ENCODE peak calls at places on chromosomes 11 and 22, in five cellular contexts. L is fibroblast of mammary gland; V is activated naive CD8-positive, alpha-beta T cell treated with anti-CD3 and anti-CD28 coated beads for 36 hours; C is cardiac fibroblast; Q is CD4-positive, alpha-beta T cell. W is an unnamed sample.
A peak's percentile ranks its signal among the peaks of the same experiment; 100 is the strongest.

GRCh38 chr11:75588067-75588481 is 26.0 kb downstream of the SERPINH1 start:
- DNase-seq in L (no peak), V (no peak), C (no peak), Q (no peak), W (no peak)

GRCh38 chr11:35559949-35560348 is 34.5 kb upstream of the PAMR1 start:
- DNase-seq in L (no peak), V (no peak), C (no peak), Q (no peak), W (no peak)

GRCh38 chr11:34065505-34066203 is 14.1 kb downstream of the CAPRIN1 start:
- DNase-seq in L (peak; percentile 60), V (peak; percentile 22), C (no peak), Q (no peak), W (peak; percentile 71)

GRCh38 chr11:59197990-59198389 is 14.7 kb downstream of the MPEG1 start:
- DNase-seq in L (no peak), V (no peak), C (peak; percentile 88), Q (no peak), W (no peak)

GRCh38 chr11:69915501-69916250 is 96.5 kb upstream of the FGF3 start:
- DNase-seq in L (peak; percentile 47), V (peak; percentile 43), C (peak; percentile 75), Q (peak; percentile 29), W (peak; percentile 50)

GRCh38 chr11:75706260-75706729 is 11.3 kb upstream of the MOGAT2 start:
- DNase-seq in L (peak; percentile 80), V (peak; percentile 63), C (peak; percentile 82), Q (peak; percentile 46), W (peak; percentile 72)

GRCh38 chr11:108654994-108655631 is 9.8 kb upstream of the DDX10 start:
- DNase-seq in L (peak; percentile 66), V (peak; percentile 14), C (peak; percentile 63), Q (peak; percentile 4), W (peak; percentile 43)

GRCh38 chr11:109734602-109735001 is 312.6 kb downstream of the C11orf87 start:
- DNase-seq in L (peak; percentile 12), V (no peak), C (peak; percentile 9), Q (no peak), W (peak; percentile 56)

GRCh38 chr11:74820763-74821162 is 72.1 kb downstream of the RNF169 start:
- DNase-seq in L (peak; percentile 94), V (no peak), C (peak; percentile 94), Q (no peak), W (peak; percentile 96)

GRCh38 chr22:20431520-20432237 is 5.9 kb downstream of the SCARF2 start:
- DNase-seq in L (no peak), V (no peak), C (no peak), Q (no peak), W (no peak)

GRCh38 chr11:3155216-3155615 is 9.9 kb downstream of the OSBPL5 start:
- DNase-seq in L (no peak), V (no peak), C (no peak), Q (no peak), W (no peak)

GRCh38 chr11:68615657-68616056 is 68.7 kb upstream of the GAL start:
- DNase-seq in L (no peak), V (no peak), C (no peak), Q (no peak), W (no peak)

GRCh38 chr11:32213223-32213622 is 122.3 kb downstream of the RCN1 start:
- DNase-seq in L (peak; percentile 95), V (peak; percentile 2), C (peak; percentile 58), Q (no peak), W (peak; percentile 71)

GRCh38 chr11:11211186-11211585 is 141.9 kb downstream of the CSNK2A3 start:
- DNase-seq in L (peak; percentile 7), V (no peak), C (no peak), Q (no peak), W (no peak)

GRCh38 chr11:132075447-132075846 is 705.0 kb downstream of the NTM start:
- DNase-seq in L (no peak), V (no peak), C (no peak), Q (no peak), W (no peak)

GRCh38 chr11:57342702-57343101 is 4.5 kb downstream of the P2RX3 start:
- DNase-seq in L (no peak), V (no peak), C (no peak), Q (no peak), W (no peak)